ENCODE peak calls at places on chromosomes 7 and 10, in seven cellular contexts. V is body of pancreas, S is IMR-90, K is fibroblast of mammary gland, H is astrocyte, R is stomach, W is lower lobe of right lung. B is an unnamed sample.

GRCh38 chr10:80540644-80541143 is 3.0 kb downstream of the SH2D4B start:
- DNase-seq in R (no peak), K (no peak), H (no peak), W (no peak), S (no peak), V (no peak), B (no peak)

GRCh38 chr7:27575647-27576046 is 87.0 kb downstream of the HIBADH start:
- DNase-seq in V (no peak), H (no peak), W (no peak), R (no peak), K (no peak), S (no peak), B (no peak)

GRCh38 chr7:24670782-24671181 is 86.5 kb downstream of the GSDME start:
- DNase-seq in V (no peak), W (no peak), S (no peak), R (no peak), K (no peak), H (no peak), B (no peak)

GRCh38 chr10:33187427-33187999 is 147.0 kb downstream of the NRP1 start:
- DNase-seq in R (no peak), S (no peak), W (no peak), K (no peak), H (no peak), V (peak; percentile 49), B (no peak)

GRCh38 chr10:42953684-42954674 is 122.9 kb upstream of the RET start:
- DNase-seq in K (no peak), H (no peak), W (no peak), V (no peak), R (peak; percentile 10), S (no peak), B (peak; percentile 21)

GRCh38 chr10:109207361-109207760 is 716.0 kb downstream of the XPNPEP1 start:
- DNase-seq in S (no peak), V (no peak), K (no peak), H (no peak), R (no peak), W (no peak), B (no peak)

GRCh38 chr7:44767912-44768662 is 19.4 kb downstream of the ZMIZ2 start:
- DNase-seq in R (peak; percentile 55), V (peak; percentile 86), K (peak; percentile 35), S (peak; percentile 77), H (no peak), W (no peak), B (no peak)

GRCh38 chr7:28055161-28055544 is 125.4 kb downstream of the JAZF1 start:
- DNase-seq in H (peak; percentile 45), W (no peak), K (no peak), R (no peak), V (no peak), S (peak; percentile 37), B (no peak)

GRCh38 chr7:111038185-111038584 is 52.7 kb upstream of the LRRN3 start:
- DNase-seq in K (no peak), W (no peak), V (no peak), S (no peak), R (no peak), H (no peak), B (no peak)

GRCh38 chr10:24849537-24850299 is 102.7 kb downstream of the PRTFDC1 start:
- DNase-seq in K (no peak), R (no peak), V (peak; percentile 17), H (peak; percentile 55), S (no peak), W (no peak), B (no peak)

GRCh38 chr10:83078645-83079044 is 1060.7 kb upstream of the GHITM start:
- DNase-seq in V (no peak), S (no peak), W (no peak), H (no peak), R (no peak), K (no peak), B (no peak)

GRCh38 chr10:97818572-97818971 is 31.1 kb upstream of the GOLGA7B start:
- DNase-seq in V (no peak), K (no peak), H (no peak), W (no peak), R (no peak), S (no peak), B (no peak)

GRCh38 chr7:2757361-2757903 is 69.4 kb downstream of the AMZ1 start:
- DNase-seq in R (no peak), K (no peak), W (no peak), S (no peak), H (no peak), V (peak; percentile 62), B (no peak)

GRCh38 chr10:103504181-103504783 is 10.8 kb downstream of the NEURL1 start:
- DNase-seq in W (no peak), H (peak; percentile 97), R (peak; percentile 34), V (peak; percentile 71), S (peak; percentile 94), K (peak; percentile 91), B (no peak)

DNA sequence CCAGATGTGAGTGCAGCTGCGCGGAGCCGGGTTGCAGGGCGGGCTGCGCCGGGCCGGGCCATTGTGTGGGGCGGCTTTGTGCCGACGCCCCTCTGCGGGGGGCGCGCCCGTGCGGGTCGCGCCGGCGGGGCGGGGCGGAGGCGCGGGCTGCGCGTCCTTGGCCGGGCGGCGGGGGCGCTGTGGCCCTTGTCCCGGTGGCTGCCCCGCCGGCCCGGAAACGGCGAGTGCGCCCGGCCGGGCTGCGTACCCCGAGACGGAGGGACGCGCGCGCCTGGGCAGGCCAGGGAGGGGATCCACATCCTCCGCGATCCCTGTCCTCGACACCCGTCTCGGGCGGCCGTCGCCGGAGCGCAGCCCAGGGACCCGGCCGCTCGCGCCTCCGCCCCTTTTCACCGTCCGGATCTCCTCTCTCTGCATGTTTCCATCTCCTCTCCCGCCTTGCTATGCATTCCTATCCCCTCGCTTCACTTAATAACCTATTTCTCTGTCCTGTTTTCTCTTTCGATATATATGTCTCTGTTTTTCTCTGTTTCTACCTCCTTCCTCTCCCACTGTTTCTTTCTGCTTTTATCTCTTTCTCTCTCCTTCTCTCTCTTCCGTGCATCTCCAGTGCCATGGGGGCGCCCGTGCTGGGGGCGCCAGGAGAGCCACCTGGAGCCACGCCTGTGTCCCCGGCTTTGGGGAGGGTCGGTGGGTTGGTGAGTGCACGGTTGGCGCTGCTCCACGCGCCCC is 765 bp downstream of the PFKFB3 start:
- DNase-seq in H (peak; percentile 30), R (peak; percentile 67), W (peak; percentile 79), K (peak; percentile 38), V (peak; percentile 46), S (peak; percentile 47), B (no peak)
- TF ChIP-seq CTCF in H (no peak), R (no peak), W (no peak), K (no peak), V (peak; percentile 33), S (peak; percentile 52), B (peak; percentile 39)

GRCh38 chr7:100545636-100546128 is 6.7 kb downstream of the AGFG2 start:
- DNase-seq in V (peak; percentile 84), K (peak; percentile 91), S (peak; percentile 86), R (no peak), H (peak; percentile 86), W (no peak), B (peak; percentile 93)

GRCh38 chr7:100546129-100546867 is 7.3 kb downstream of the AGFG2 start:
- DNase-seq in R (peak; percentile 38), S (no peak), H (no peak), V (peak; percentile 50), K (no peak), W (no peak), B (no peak)

GRCh38 chr7:100544949-100545635 is 6.1 kb downstream of the AGFG2 start:
- DNase-seq in V (peak; percentile 74), H (no peak), S (peak; percentile 26), K (no peak), R (peak; percentile 35), W (no peak), B (no peak)

GRCh38 chr7:100547872-100548271 is 8.9 kb downstream of the AGFG2 start:
- DNase-seq in H (no peak), S (no peak), V (peak; percentile 60), W (no peak), R (no peak), K (peak; percentile 57), B (no peak)

GRCh38 chr7:100546868-100547800 is 8.1 kb downstream of the AGFG2 start:
- DNase-seq in H (no peak), R (no peak), S (no peak), W (no peak), K (no peak), V (peak; percentile 54), B (no peak)
- H3K4me3 ChIP-seq in H (no peak overlapping the region), R (no peak overlapping the region), S (no peak overlapping the region), W (peak overlapping the region; percentile 21), K (no peak overlapping the region), V (no peak overlapping the region), B (no peak overlapping the region)

DNA sequence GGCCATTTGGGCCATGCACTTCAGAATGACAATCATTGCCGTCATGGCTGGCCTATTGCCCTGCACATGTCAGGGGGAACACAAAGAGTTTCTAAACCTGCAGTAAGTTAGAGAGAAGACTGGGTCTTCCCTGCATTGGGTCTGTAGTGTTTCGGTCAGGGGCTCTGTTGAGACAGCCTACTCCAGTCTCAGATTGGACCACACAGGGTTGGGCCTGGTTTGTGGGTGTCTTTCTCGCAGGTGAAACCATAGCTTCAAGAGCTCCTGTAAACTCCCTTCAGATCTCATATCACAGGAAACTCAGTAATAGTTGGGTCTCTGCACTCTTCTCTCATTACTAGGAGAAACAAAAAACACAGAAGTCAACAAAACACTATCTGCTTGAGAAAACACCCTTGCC is 7.3 kb upstream of the TARP start:
- DNase-seq in W (no peak), K (no peak), V (no peak), H (no peak), S (no peak), R (no peak), B (no peak)
- TF ChIP-seq CTCF in W (no peak), K (no peak), V (no peak), H (no peak), S (no peak), R (no peak), B (no peak)

DNA sequence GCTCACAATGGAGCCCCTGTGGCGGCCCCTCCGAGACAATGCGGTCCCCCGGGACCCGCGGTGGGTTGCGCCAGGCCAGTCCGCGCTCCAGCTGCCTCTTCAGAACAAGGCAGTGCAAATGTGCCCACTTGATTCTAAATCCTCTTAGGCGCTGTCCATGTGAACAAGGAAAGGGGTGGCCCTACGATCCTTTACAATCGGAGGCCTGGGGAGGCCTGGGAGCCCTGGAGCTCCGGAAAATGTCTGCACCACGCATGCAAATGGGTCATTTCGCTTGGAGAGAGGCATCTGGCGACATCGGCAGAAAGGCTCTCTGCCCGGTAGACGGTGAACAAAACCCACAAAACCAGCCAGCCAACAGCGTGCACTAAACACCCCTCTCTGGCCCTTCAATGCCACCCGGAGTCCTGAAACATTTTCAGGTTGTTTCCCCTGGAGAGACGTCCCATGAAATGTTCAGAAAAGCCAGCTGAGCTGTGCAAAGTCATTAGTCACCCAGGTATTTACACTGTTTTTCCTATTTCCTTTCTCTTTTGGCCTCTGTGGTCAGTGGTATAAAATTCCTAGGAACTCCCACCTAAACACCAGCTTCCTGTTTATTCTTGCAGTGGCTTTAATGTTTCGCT is 102.8 kb upstream of the ZNF438 start:
- DNase-seq in R (no peak), V (no peak), K (peak; percentile 56), H (peak; percentile 89), S (peak; percentile 92), W (no peak), B (no peak)
- H3K4me3 ChIP-seq in R (peak overlapping the region; percentile 54), V (peak overlapping the region; percentile 45), K (no peak overlapping the region), H (peak overlapping the region; percentile 46), S (no peak overlapping the region), W (peak overlapping the region; percentile 58), B (no peak overlapping the region)

DNA sequence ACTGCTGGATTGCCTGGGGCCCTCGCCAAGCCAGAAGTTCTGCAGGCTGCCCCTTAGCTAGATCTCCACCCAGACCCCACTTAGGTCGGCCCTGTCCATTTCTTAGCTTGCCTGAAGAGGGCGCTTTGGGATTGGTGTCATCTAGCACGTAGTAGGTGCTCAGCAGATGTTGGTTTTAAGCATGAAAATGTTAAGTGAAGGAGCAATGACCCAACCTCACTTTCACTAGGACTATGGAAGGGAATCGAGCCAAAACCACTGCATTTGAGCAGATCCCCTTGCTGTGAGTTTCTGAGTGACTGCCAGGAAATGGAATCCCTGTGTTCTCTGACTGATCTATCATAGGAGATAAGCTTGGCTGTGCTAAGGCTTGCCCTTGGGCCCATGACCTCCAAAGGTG is 131.7 kb upstream of the EEPD1 start:
- DNase-seq in W (no peak), S (no peak), R (no peak), K (peak; percentile 53), H (no peak), V (no peak), B (no peak)
- TF ChIP-seq CTCF in W (peak; percentile 34), S (peak; percentile 29), R (peak; percentile 5), K (peak; percentile 57), H (peak; percentile 26), V (no peak), B (peak; percentile 39)

B was measured in RWPE2.